ENCODE peak calls at places on chromosomes 4 and X, in four cellular contexts. E, C, X and P are unnamed samples.

GRCh38 chrX:32576885-32577284 is 634.5 kb downstream of the DMD start:
- ATAC-seq in E (no peak), C (no peak), X (no peak), P (no peak)

GRCh38 chr4:186669735-186670134 is 53.9 kb downstream of the FAT1 start:
- ATAC-seq in E (no peak), C (no peak), X (no peak), P (no peak)

GRCh38 chr4:1554876-1555265 is 129.2 kb downstream of the FAM53A start:
- ATAC-seq in E (no peak), C (no peak), X (no peak), P (no peak)

GRCh38 chrX:109880629-109881028 is 122.3 kb upstream of the TMEM164 start:
- ATAC-seq in E (no peak), C (no peak), X (peak), P (no peak)

GRCh38 chrX:23692166-23692565 is 24.9 kb downstream of the PRDX4 start:
- ATAC-seq in E (no peak), C (no peak), X (no peak), P (no peak)

GRCh38 chr4:118760493-118760892 is 75.3 kb downstream of the METTL14 start:
- ATAC-seq in E (no peak), C (no peak), X (peak), P (no peak)

GRCh38 chrX:136192839-136193414 is 45.6 kb downstream of the FHL1 start:
- ATAC-seq in E (no peak), C (no peak), X (no peak), P (no peak)

GRCh38 chr4:172042714-172043114 is 229.5 kb downstream of the GALNTL6 start:
- ATAC-seq in E (no peak), C (no peak), X (no peak), P (no peak)

GRCh38 chrX:70664726-70665125 is 220.1 kb downstream of the DLG3 start:
- ATAC-seq in E (peak), C (no peak), X (no peak), P (peak)

GRCh38 chr4:74009307-74009706 is 10.8 kb upstream of the CXCL5 start:
- ATAC-seq in E (no peak), C (no peak), X (no peak), P (no peak)

GRCh38 chr4:40486534-40486933 is 143.1 kb downstream of the RBM47 start:
- ATAC-seq in E (no peak), C (no peak), X (peak), P (no peak)

GRCh38 chr4:153062652-153063168 is 126.6 kb downstream of the FHDC1 start:
- ATAC-seq in E (no peak), C (no peak), X (no peak), P (no peak)

GRCh38 chr4:80619070-80619674 is 283.6 kb downstream of the CFAP299 start:
- ATAC-seq in E (no peak), C (no peak), X (no peak), P (no peak)

GRCh38 chr4:78566834-78567501 is 15.4 kb downstream of the ANXA3 start:
- ATAC-seq in E (no peak), C (no peak), X (no peak), P (no peak)

GRCh38 chrX:153443476-153444332 is 2.2 kb downstream of the TREX2 start:
- ATAC-seq in E (no peak), C (no peak), X (no peak), P (no peak)